ENCODE peak calls at places on chromosome 7, in seven cellular contexts. M, O, P, L, V, R and S are unnamed samples.

GRCh38 chr7:142477079-142477651 is 219.3 kb upstream of the PRSS58 start:
- DNase-seq in M (no peak), O (peak), P (no peak), L (peak), V (no peak), R (no peak), S (no peak)

GRCh38 chr7:1942026-1942703 is 272.1 kb downstream of the ELFN1 start:
- DNase-seq in M (no peak), O (no peak), P (no peak), L (no peak), V (no peak), R (no peak), S (no peak)

GRCh38 chr7:77244222-77244934 is 44.8 kb upstream of the FGL2 start:
- DNase-seq in M (peak), O (no peak), P (no peak), L (no peak), V (no peak), R (no peak), S (no peak)

GRCh38 chr7:30906014-30906413 is 5.6 kb upstream of the AQP1 start:
- DNase-seq in M (no peak), O (no peak), P (no peak), L (peak), V (no peak), R (no peak), S (no peak)

GRCh38 chr7:128697301-128697905 is 25.3 kb downstream of the GARIN1A start:
- DNase-seq in M (no peak), O (no peak), P (peak), L (peak), V (no peak), R (peak), S (peak)

GRCh38 chr7:104933022-104933421 is 81.0 kb upstream of the KMT2E start:
- DNase-seq in M (no peak), O (no peak), P (no peak), L (no peak), V (no peak), R (no peak), S (no peak)

GRCh38 chr7:628826-629225 is 97.7 kb upstream of the DNAAF5 start:
- DNase-seq in M (no peak), O (no peak), P (no peak), L (no peak), V (no peak), R (no peak), S (no peak)

GRCh38 chr7:5557920-5558401 is 134.3 kb upstream of the TNRC18 start:
- DNase-seq in M (no peak), O (peak), P (no peak), L (peak), V (no peak), R (peak), S (no peak)

GRCh38 chr7:23462846-23463245 is 7.4 kb downstream of the IGF2BP3 start:
- DNase-seq in M (peak), O (no peak), P (no peak), L (peak), V (no peak), R (peak), S (peak)

GRCh38 chr7:141837683-141838082 is 3.6 kb downstream of the PRSS37 start:
- DNase-seq in M (no peak), O (no peak), P (no peak), L (no peak), V (no peak), R (no peak), S (no peak)

GRCh38 chr7:8433477-8434289 is at the start of gene NXPH1:
- DNase-seq in M (no peak), O (peak), P (peak), L (peak), V (no peak), R (peak), S (peak)

GRCh38 chr7:71173955-71174354 is 42.0 kb downstream of the GALNT17 start:
- DNase-seq in M (no peak), O (no peak), P (no peak), L (peak), V (no peak), R (peak), S (no peak)

GRCh38 chr7:68205826-68206225 is 1209.2 kb downstream of the TYW1 start:
- DNase-seq in M (no peak), O (no peak), P (no peak), L (no peak), V (no peak), R (no peak), S (no peak)

GRCh38 chr7:32072397-32072796 is 2.2 kb upstream of the PDE1C start:
- DNase-seq in M (no peak), O (no peak), P (no peak), L (no peak), V (no peak), R (no peak), S (no peak)

GRCh38 chr7:101739757-101740398 is 77.5 kb upstream of the CUX1 start:
- DNase-seq in M (peak), O (peak), P (no peak), L (no peak), V (no peak), R (no peak), S (no peak)

GRCh38 chr7:148963583-148964509 is 64.5 kb downstream of the PDIA4 start:
- DNase-seq in M (peak), O (no peak), P (peak), L (peak), V (no peak), R (no peak), S (peak)

GRCh38 chr7:84757756-84758155 is 429.1 kb downstream of the SEMA3D start:
- DNase-seq in M (no peak), O (no peak), P (no peak), L (no peak), V (no peak), R (no peak), S (no peak)

GRCh38 chr7:11668727-11669126 is 163.3 kb downstream of the THSD7A start:
- DNase-seq in M (no peak), O (no peak), P (no peak), L (no peak), V (no peak), R (no peak), S (no peak)

GRCh38 chr7:40887099-40887498 is 752.3 kb downstream of the SUGCT start:
- DNase-seq in M (peak), O (no peak), P (no peak), L (peak), V (no peak), R (no peak), S (no peak)

GRCh38 chr7:93717217-93717900 is 142.8 kb upstream of the CALCR start:
- DNase-seq in M (peak), O (no peak), P (no peak), L (peak), V (no peak), R (no peak), S (no peak)

GRCh38 chr7:29807179-29807841 is 1.0 kb downstream of the WIPF3 start:
- DNase-seq in M (peak), O (no peak), P (peak), L (peak), V (peak), R (peak), S (peak)
- TF ChIP-seq EZH2phosphoT487 in M (no peak), O (no peak), P (no peak), L (no peak), V (no peak), R (no peak), S (no peak)

GRCh38 chr7:133053321-133053891 is 28.5 kb downstream of the CHCHD3 start:
- DNase-seq in M (peak), O (no peak), P (no peak), L (peak), V (no peak), R (no peak), S (no peak)
- TF ChIP-seq EZH2phosphoT487 in M (no peak), O (no peak), P (no peak), L (no peak), V (no peak), R (no peak), S (no peak)

DNA sequence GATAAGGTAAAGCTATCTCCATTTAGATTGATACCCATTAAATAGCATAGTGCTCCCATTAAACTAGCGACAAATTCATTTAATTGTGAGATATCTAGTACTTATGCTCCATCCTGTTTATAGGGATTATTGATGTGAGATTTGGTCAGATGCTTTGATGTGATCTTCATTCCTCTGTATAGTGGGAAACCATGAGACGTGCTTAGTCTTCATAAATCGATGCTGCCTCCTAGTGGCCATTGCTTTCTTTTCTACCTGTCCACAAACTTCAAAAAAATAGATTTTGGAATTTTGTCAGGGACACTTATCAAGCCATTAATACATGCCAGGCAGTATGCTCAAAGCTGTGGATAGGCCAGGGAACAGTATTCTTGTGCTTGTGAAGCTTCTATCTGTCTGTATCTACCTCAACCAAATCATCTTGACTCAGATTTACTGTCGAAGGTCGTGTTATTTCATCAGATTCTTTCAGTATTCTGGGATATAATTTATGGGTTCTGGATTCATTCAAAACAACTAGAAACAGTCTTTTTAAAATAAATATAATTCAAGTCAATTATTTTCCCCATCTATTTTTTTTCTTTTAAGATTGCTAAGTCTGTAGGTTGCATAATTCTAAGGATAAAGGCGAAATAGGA is 12.0 kb downstream of the LSM8 start:
- DNase-seq in M (peak), O (peak), P (peak), L (peak), V (peak), R (peak), S (peak)
- TF ChIP-seq EZH2phosphoT487 in M (no peak), O (no peak), P (no peak), L (no peak), V (no peak), R (no peak), S (no peak)

GRCh38 chr7:19403691-19404090 is 258.5 kb upstream of the FERD3L start:
- DNase-seq in M (peak), O (no peak), P (no peak), L (no peak), V (no peak), R (no peak), S (no peak)

GRCh38 chr7:19407270-19407669 is 262.0 kb upstream of the FERD3L start:
- DNase-seq in M (no peak), O (no peak), P (no peak), L (no peak), V (no peak), R (no peak), S (no peak)

GRCh38 chr7:19401461-19401860 is 256.2 kb upstream of the FERD3L start:
- DNase-seq in M (no peak), O (no peak), P (no peak), L (no peak), V (no peak), R (no peak), S (no peak)

GRCh38 chr7:19405546-19405945 is 260.3 kb upstream of the FERD3L start:
- DNase-seq in M (peak), O (no peak), P (no peak), L (peak), V (no peak), R (no peak), S (no peak)

DNA sequence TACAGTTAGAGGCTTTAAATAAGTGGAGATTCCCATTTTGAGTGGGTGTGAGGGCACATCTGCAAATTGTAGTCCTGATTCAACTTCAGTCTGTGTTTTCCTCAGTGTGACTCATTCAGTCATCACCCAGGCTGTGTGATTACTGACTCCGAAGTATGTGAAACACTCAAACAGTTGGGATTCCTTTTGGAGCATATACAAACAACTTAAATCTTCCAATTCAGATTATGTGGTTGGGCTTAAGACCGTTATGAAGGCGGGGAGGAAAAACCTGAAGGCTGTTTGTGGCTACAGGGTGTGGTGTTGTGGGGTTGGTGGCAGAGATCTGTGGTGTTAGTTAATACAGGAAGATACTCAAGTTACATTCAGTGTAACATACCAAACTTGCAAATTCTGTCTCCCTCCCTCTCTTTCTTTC is 259.7 kb upstream of the FERD3L start:
- DNase-seq in M (peak), O (no peak), P (peak), L (peak), V (peak), R (peak), S (peak)
- TF ChIP-seq EZH2phosphoT487 in M (no peak), O (no peak), P (no peak), L (peak), V (no peak), R (no peak), S (no peak)